ENCODE peak calls at places on chromosomes 12 and 14, in nine cellular contexts. F is HEK293T; O is stimulated activated CD4-positive, alpha-beta T cell treated with anti-CD3 and anti-CD28 coated beads, Interleukin-4, amount 100 ng/mL, for 48 hours; Q is amygdala; T is central memory CD4-positive, alpha-beta T cell; X is sciatic nerve; U is cerebellar cortex; J is HTR-8/SVneo; V is AML-193. L is an unnamed sample.

GRCh38 chr12:86331012-86331411 is 74.8 kb upstream of the MGAT4C start:
- DNase-seq in F (no peak), O (no peak), Q (no peak), T (no peak), X (no peak), U (no peak), J (no peak), V (no peak), L (no peak)

GRCh38 chr14:71403673-71404072 is 496.4 kb downstream of the PCNX1 start:
- DNase-seq in F (peak), O (no peak), Q (no peak), T (peak), X (no peak), U (no peak), J (peak), V (peak), L (peak)

GRCh38 chr12:546265-546919 is 86.7 kb downstream of the B4GALNT3 start:
- DNase-seq in F (no peak), O (no peak), Q (no peak), T (no peak), X (peak), U (no peak), J (no peak), V (no peak), L (no peak)

GRCh38 chr12:115229517-115229916 is 545.5 kb upstream of the TBX3 start:
- DNase-seq in F (no peak), O (no peak), Q (no peak), T (no peak), X (no peak), U (no peak), J (no peak), V (no peak), L (no peak)

GRCh38 chr12:26052652-26053051 is 72.2 kb downstream of the BHLHE41 start:
- DNase-seq in F (no peak), O (no peak), Q (no peak), T (no peak), X (no peak), U (no peak), J (no peak), V (no peak), L (peak)

GRCh38 chr12:182381-182883 is 31.5 kb downstream of the SLC6A12 start:
- DNase-seq in F (no peak), O (no peak), Q (no peak), T (no peak), X (no peak), U (no peak), J (peak), V (no peak), L (peak)

GRCh38 chr12:75542942-75543341 is 31.5 kb upstream of the KRR1 start:
- DNase-seq in F (no peak), O (no peak), Q (no peak), T (no peak), X (no peak), U (no peak), J (no peak), V (no peak), L (no peak)

GRCh38 chr14:87613856-87614255 is 379.1 kb downstream of the GALC start:
- DNase-seq in F (no peak), O (no peak), Q (no peak), T (no peak), X (no peak), U (no peak), J (no peak), V (no peak), L (no peak)

GRCh38 chr14:77965919-77966435 is 166.1 kb downstream of the ADCK1 start:
- DNase-seq in F (no peak), O (no peak), Q (no peak), T (no peak), X (no peak), U (no peak), J (no peak), V (peak), L (peak)

GRCh38 chr14:56720703-56721426 is 89.4 kb downstream of the OTX2 start:
- DNase-seq in F (no peak), O (no peak), Q (no peak), T (no peak), X (no peak), U (no peak), J (no peak), V (no peak), L (no peak)

GRCh38 chr12:122368361-122369073 is 54.0 kb downstream of the CLIP1 start:
- DNase-seq in F (peak), O (no peak), Q (no peak), T (no peak), X (peak), U (no peak), J (peak), V (no peak), L (peak)

GRCh38 chr14:36068777-36069534 is 107.6 kb downstream of the PTCSC3 start:
- DNase-seq in F (no peak), O (no peak), Q (peak), T (no peak), X (no peak), U (no peak), J (no peak), V (no peak), L (peak)

GRCh38 chr12:121009744-121010143 is 6.5 kb downstream of the C12orf43 start:
- DNase-seq in F (peak), O (no peak), Q (no peak), T (no peak), X (no peak), U (peak), J (peak), V (peak), L (peak)

GRCh38 chr12:51390457-51391046 is 654 bp downstream of the GALNT6 start:
- DNase-seq in F (no peak), O (no peak), Q (peak), T (no peak), X (no peak), U (no peak), J (no peak), V (peak), L (no peak)

GRCh38 chr14:79544671-79545070 is 666.6 kb downstream of the DIO2 start:
- DNase-seq in F (no peak), O (no peak), Q (no peak), T (no peak), X (no peak), U (peak), J (no peak), V (no peak), L (no peak)

GRCh38 chr14:76867536-76868452 is 41.6 kb downstream of the LRRC74A start:
- DNase-seq in F (no peak), O (no peak), Q (no peak), T (peak), X (no peak), U (peak), J (no peak), V (peak), L (no peak)

GRCh38 chr12:125056306-125056705 is 8.9 kb upstream of the AACS start:
- DNase-seq in F (no peak), O (no peak), Q (no peak), T (no peak), X (no peak), U (no peak), J (no peak), V (no peak), L (no peak)

GRCh38 chr12:111393700-111394275 is 11.9 kb upstream of the SH2B3 start:
- DNase-seq in F (no peak), O (no peak), Q (no peak), T (no peak), X (no peak), U (no peak), J (no peak), V (peak), L (no peak)

GRCh38 chr14:27528328-27528727 is 930.5 kb upstream of the NOVA1 start:
- DNase-seq in F (peak), O (no peak), Q (no peak), T (no peak), X (no peak), U (peak), J (peak), V (peak), L (no peak)

GRCh38 chr12:124480469-124481256 is 86.7 kb downstream of the NCOR2 start:
- DNase-seq in F (no peak), O (peak), Q (no peak), T (peak), X (no peak), U (no peak), J (peak), V (no peak), L (peak)

GRCh38 chr12:24759155-24759554 is 189.7 kb downstream of the BCAT1 start:
- DNase-seq in F (no peak), O (no peak), Q (no peak), T (no peak), X (no peak), U (no peak), J (no peak), V (no peak), L (peak)

GRCh38 chr12:129844662-129845061 is 59.2 kb downstream of the TMEM132D start:
- DNase-seq in F (no peak), O (no peak), Q (no peak), T (no peak), X (no peak), U (no peak), J (no peak), V (no peak), L (no peak)

GRCh38 chr14:68589447-68590232 is 203.2 kb downstream of the ZFP36L1 start:
- DNase-seq in F (no peak), O (no peak), Q (no peak), T (no peak), X (no peak), U (no peak), J (no peak), V (no peak), L (no peak)

GRCh38 chr12:5648692-5649338 is 216.9 kb downstream of the NTF3 start:
- DNase-seq in F (peak), O (no peak), Q (peak), T (no peak), X (no peak), U (peak), J (no peak), V (no peak), L (no peak)

GRCh38 chr12:48017496-48017895 is 13.2 kb upstream of the COL2A1 start:
- DNase-seq in F (no peak), O (no peak), Q (peak), T (no peak), X (no peak), U (no peak), J (no peak), V (no peak), L (no peak)

GRCh38 chr12:6230321-6231110 is 30.3 kb downstream of the CD9 start:
- DNase-seq in F (no peak), O (peak), Q (peak), T (peak), X (peak), U (peak), J (no peak), V (peak), L (peak)

GRCh38 chr12:97168804-97169203 is 261.7 kb downstream of the NEDD1 start:
- DNase-seq in F (no peak), O (no peak), Q (no peak), T (no peak), X (no peak), U (peak), J (no peak), V (no peak), L (no peak)

GRCh38 chr14:88473791-88474190 is 81.0 kb downstream of the PTPN21 start:
- DNase-seq in F (no peak), O (no peak), Q (no peak), T (no peak), X (no peak), U (no peak), J (no peak), V (no peak), L (no peak)

GRCh38 chr14:99884834-99885648 is 91.8 kb downstream of the EML1 start:
- DNase-seq in F (peak), O (no peak), Q (peak), T (peak), X (no peak), U (peak), J (peak), V (peak), L (peak)

GRCh38 chr14:69288001-69288771 is 28.2 kb downstream of the GALNT16 start:
- DNase-seq in F (no peak), O (no peak), Q (peak), T (no peak), X (peak), U (peak), J (no peak), V (no peak), L (no peak)

GRCh38 chr12:12745576-12746211 is 28.5 kb downstream of the CDKN1B start:
- DNase-seq in F (no peak), O (no peak), Q (no peak), T (no peak), X (no peak), U (peak), J (no peak), V (no peak), L (peak)

GRCh38 chr14:102769049-102769327 is 8.3 kb upstream of the TRAF3 start:
- DNase-seq in F (no peak), O (no peak), Q (no peak), T (no peak), X (no peak), U (no peak), J (no peak), V (no peak), L (no peak)

GRCh38 chr14:105927661-105928060 is 401.3 kb downstream of the TMEM121 start:
- DNase-seq in F (no peak), O (no peak), Q (no peak), T (no peak), X (peak), U (no peak), J (no peak), V (no peak), L (no peak)

GRCh38 chr12:93857279-93857894 is 180.2 kb downstream of the CRADD start:
- DNase-seq in F (no peak), O (no peak), Q (no peak), T (no peak), X (no peak), U (no peak), J (no peak), V (no peak), L (peak)

GRCh38 chr14:72433511-72433910 is 460.4 kb downstream of the DPF3 start:
- DNase-seq in F (no peak), O (no peak), Q (no peak), T (no peak), X (no peak), U (no peak), J (no peak), V (no peak), L (peak)

GRCh38 chr12:69024907-69025306 is 91.9 kb upstream of the CPM start:
- DNase-seq in F (no peak), O (no peak), Q (no peak), T (no peak), X (no peak), U (no peak), J (no peak), V (no peak), L (peak)

GRCh38 chr12:9925746-9926393 is 6.3 kb downstream of the CLEC2A start:
- DNase-seq in F (peak), O (no peak), Q (no peak), T (peak), X (no peak), U (peak), J (peak), V (peak), L (peak)